ENCODE peak calls at places on chromosomes 7 and 10, in nine cellular contexts. J is foreskin keratinocyte, Q is AG04450, E is GM13977, Z is astrocyte of the cerebellum, K is endothelial cell, B is AG04449, R is mammary epithelial cell, P is HFFc6. A is an unnamed sample.

GRCh38 chr7:139687980-139688632 is 89.7 kb downstream of the HIPK2 start:
- DNase-seq in J (no peak), Q (no peak), E (no peak), Z (no peak), K (no peak), B (no peak), R (peak), P (no peak), A (no peak)

GRCh38 chr7:19107392-19108147 is 9.9 kb downstream of the TWIST1 start:
- DNase-seq in J (no peak), Q (no peak), E (no peak), Z (no peak), K (peak), B (no peak), R (peak), P (peak), A (no peak)

GRCh38 chr7:22147113-22147512 is 201.4 kb upstream of the CDCA7L start:
- DNase-seq in J (no peak), Q (no peak), E (peak), Z (no peak), K (no peak), B (no peak), R (no peak), P (no peak), A (no peak)

GRCh38 chr10:91162050-91162494 is 58.4 kb upstream of the PCGF5 start:
- DNase-seq in J (no peak), Q (no peak), E (no peak), Z (no peak), K (no peak), B (no peak), R (no peak), P (peak), A (no peak)

GRCh38 chr7:23469150-23469960 is 936 bp downstream of the IGF2BP3 start:
- DNase-seq in J (no peak), Q (no peak), E (peak), Z (no peak), K (peak), B (no peak), R (peak), P (no peak), A (peak)

GRCh38 chr7:111987115-111987826 is 218.9 kb downstream of the DOCK4 start:
- DNase-seq in J (no peak), Q (no peak), E (no peak), Z (peak), K (no peak), B (no peak), R (peak), P (peak), A (no peak)

GRCh38 chr7:109456116-109456515 is 886.4 kb downstream of the DNAJB9 start:
- DNase-seq in J (no peak), Q (no peak), E (no peak), Z (no peak), K (no peak), B (no peak), R (no peak), P (no peak), A (no peak)

GRCh38 chr7:5383314-5384098 is 40.1 kb downstream of the TNRC18 start:
- DNase-seq in J (no peak), Q (no peak), E (no peak), Z (no peak), K (no peak), B (no peak), R (no peak), P (no peak), A (no peak)

GRCh38 chr10:87960230-87960629 is 96.8 kb downstream of the PTEN start:
- DNase-seq in J (no peak), Q (no peak), E (no peak), Z (peak), K (no peak), B (no peak), R (no peak), P (no peak), A (no peak)

GRCh38 chr7:16028103-16028502 is 341.6 kb upstream of the MEOX2 start:
- DNase-seq in J (peak), Q (peak), E (no peak), Z (peak), K (no peak), B (no peak), R (peak), P (peak), A (no peak)

GRCh38 chr7:20284398-20285143 is 46.1 kb upstream of the ITGB8 start:
- DNase-seq in J (no peak), Q (no peak), E (no peak), Z (no peak), K (no peak), B (no peak), R (peak), P (no peak), A (no peak)

GRCh38 chr7:143728333-143728862 is 29.1 kb downstream of the CTAGE6 start:
- DNase-seq in J (no peak), Q (no peak), E (no peak), Z (no peak), K (no peak), B (no peak), R (no peak), P (no peak), A (no peak)

GRCh38 chr10:2212196-2212719 is 474.9 kb upstream of the ADARB2 start:
- DNase-seq in J (no peak), Q (no peak), E (no peak), Z (no peak), K (no peak), B (no peak), R (no peak), P (no peak), A (no peak)

GRCh38 chr10:130412317-130412716 is 276.1 kb downstream of the GLRX3 start:
- DNase-seq in J (no peak), Q (no peak), E (no peak), Z (no peak), K (no peak), B (no peak), R (no peak), P (no peak), A (no peak)

GRCh38 chr10:35612385-35613106 is 7.4 kb downstream of the GJD4 start:
- DNase-seq in J (no peak), Q (no peak), E (no peak), Z (no peak), K (no peak), B (no peak), R (no peak), P (no peak), A (no peak)

GRCh38 chr10:35613597-35614226 is 8.6 kb downstream of the GJD4 start:
- DNase-seq in J (no peak), Q (no peak), E (no peak), Z (no peak), K (no peak), B (no peak), R (no peak), P (peak), A (no peak)

GRCh38 chr10:35611750-35612149 is 6.6 kb downstream of the GJD4 start:
- DNase-seq in J (no peak), Q (no peak), E (no peak), Z (no peak), K (no peak), B (no peak), R (no peak), P (no peak), A (no peak)

GRCh38 chr10:35614312-35614711 is 9.2 kb downstream of the GJD4 start:
- DNase-seq in J (no peak), Q (no peak), E (no peak), Z (no peak), K (no peak), B (no peak), R (no peak), P (no peak), A (no peak)

GRCh38 chr10:35613107-35613440 is 7.9 kb downstream of the GJD4 start:
- DNase-seq in J (no peak), Q (no peak), E (no peak), Z (no peak), K (no peak), B (no peak), R (no peak), P (no peak), A (no peak)
- TF ChIP-seq CTCF in J (no peak), Q (no peak), E (no peak), Z (no peak), K (no peak), B (no peak), R (no peak), P (no peak), A (no peak)

GRCh38 chr10:96044686-96045085 is 1.3 kb downstream of the CCNJ start:
- DNase-seq in J (no peak), Q (no peak), E (peak), Z (no peak), K (no peak), B (peak), R (peak), P (peak), A (no peak)

GRCh38 chr10:96043895-96044580 is 655 bp downstream of the CCNJ start:
- DNase-seq in J (peak), Q (no peak), E (peak), Z (no peak), K (peak), B (no peak), R (peak), P (peak), A (peak)

GRCh38 chr10:96046546-96046945 is 3.2 kb downstream of the CCNJ start:
- DNase-seq in J (no peak), Q (no peak), E (no peak), Z (no peak), K (no peak), B (no peak), R (no peak), P (no peak), A (no peak)

GRCh38 chr10:96041146-96041545 is 2.2 kb upstream of the CCNJ start:
- DNase-seq in J (no peak), Q (no peak), E (no peak), Z (no peak), K (no peak), B (no peak), R (no peak), P (no peak), A (no peak)

GRCh38 chr10:96043157-96043894 is at the start of gene CCNJ:
- DNase-seq in J (peak), Q (peak), E (peak), Z (peak), K (peak), B (peak), R (peak), P (peak), A (peak)
- TF ChIP-seq CTCF in J (peak), Q (no peak), E (peak), Z (no peak), K (no peak), B (no peak), R (no peak), P (peak), A (no peak)

GRCh38 chr10:488081-488932 is 201.2 kb downstream of the DIP2C start:
- DNase-seq in J (no peak), Q (no peak), E (no peak), Z (no peak), K (no peak), B (no peak), R (no peak), P (no peak), A (peak)

GRCh38 chr10:485776-486572 is 203.5 kb downstream of the DIP2C start:
- DNase-seq in J (no peak), Q (no peak), E (no peak), Z (no peak), K (no peak), B (no peak), R (no peak), P (no peak), A (peak)

GRCh38 chr10:484441-484924 is 205.0 kb downstream of the DIP2C start:
- DNase-seq in J (no peak), Q (no peak), E (no peak), Z (peak), K (no peak), B (no peak), R (no peak), P (no peak), A (peak)

GRCh38 chr10:484925-485661 is 204.4 kb downstream of the DIP2C start:
- DNase-seq in J (no peak), Q (no peak), E (no peak), Z (no peak), K (no peak), B (no peak), R (peak), P (no peak), A (peak)

DNA sequence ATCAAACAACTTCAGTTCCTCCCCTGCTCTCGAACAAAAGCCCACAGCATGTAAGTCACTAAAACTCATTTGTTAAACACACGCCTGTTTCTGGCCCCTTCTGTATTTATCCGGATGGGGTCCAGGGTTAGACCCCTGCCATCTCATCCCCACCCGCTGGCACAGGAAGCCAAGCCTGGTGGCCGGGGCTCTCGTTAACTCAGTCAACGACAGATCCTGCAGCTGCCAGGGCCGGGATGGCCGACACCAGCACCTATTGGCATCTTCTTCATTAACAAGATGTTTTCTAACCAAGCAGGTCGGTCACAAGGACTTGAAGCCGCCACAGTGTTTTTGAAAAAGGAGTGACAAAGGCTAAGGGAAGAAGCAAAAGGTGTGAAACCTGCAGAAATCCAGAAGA is 202.8 kb downstream of the DIP2C start:
- DNase-seq in J (no peak), Q (no peak), E (no peak), Z (no peak), K (no peak), B (no peak), R (no peak), P (no peak), A (peak)
- TF ChIP-seq CTCF in J (no peak), Q (no peak), E (no peak), Z (no peak), K (no peak), B (no peak), R (no peak), P (no peak), A (no peak)

DNA sequence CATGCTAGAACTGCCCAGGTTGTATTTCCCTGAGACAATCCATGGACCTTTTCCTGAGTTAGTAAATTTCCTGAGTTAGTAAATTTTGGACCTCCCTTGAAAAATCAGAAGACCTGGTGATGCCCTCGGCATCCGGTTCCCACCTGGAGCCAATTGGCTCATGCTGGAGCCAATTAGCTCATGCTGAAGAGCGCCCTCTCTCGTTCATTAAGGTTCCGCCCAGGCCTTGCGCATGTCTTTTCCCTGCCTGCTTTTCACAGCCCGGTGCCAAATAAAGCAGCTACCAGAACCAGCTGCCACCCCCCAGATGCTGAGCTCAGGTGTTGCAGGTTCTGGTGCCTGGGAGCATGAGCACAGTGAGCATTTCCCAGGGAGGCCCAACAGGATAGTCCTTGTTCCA is 96.2 kb downstream of the APBB1IP start:
- DNase-seq in J (no peak), Q (no peak), E (no peak), Z (no peak), K (no peak), B (no peak), R (no peak), P (no peak), A (no peak)
- TF ChIP-seq CTCF in J (no peak), Q (no peak), E (peak), Z (no peak), K (peak), B (no peak), R (no peak), P (peak), A (no peak)

DNA sequence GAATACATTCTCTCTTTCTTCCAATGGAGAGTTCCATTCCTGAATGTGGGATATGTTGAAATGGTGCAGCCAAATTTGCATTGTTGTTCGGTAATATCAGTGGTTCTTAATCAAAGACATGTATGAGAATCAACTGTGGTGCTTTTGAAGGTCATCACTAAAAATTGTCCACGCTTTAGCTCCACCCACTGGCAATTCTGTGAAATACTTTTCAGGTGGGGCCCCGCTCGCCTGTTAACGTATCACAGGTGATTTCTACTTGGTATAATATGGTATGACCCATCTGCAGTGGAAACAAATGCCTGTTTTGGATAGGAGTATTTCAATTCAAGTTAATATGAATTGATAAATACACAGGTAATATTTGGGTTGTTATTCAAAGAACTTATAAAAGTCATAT is 178.4 kb downstream of the NSUN6 start:
- DNase-seq in J (no peak), Q (no peak), E (no peak), Z (no peak), K (no peak), B (no peak), R (no peak), P (no peak), A (no peak)
- TF ChIP-seq CTCF in J (peak), Q (no peak), E (peak), Z (no peak), K (no peak), B (no peak), R (no peak), P (peak), A (no peak)

GRCh38 chr10:114485695-114486400 is 81.5 kb upstream of the AFAP1L2 start:
- DNase-seq in J (no peak), Q (no peak), E (no peak), Z (no peak), K (no peak), B (no peak), R (no peak), P (no peak), A (no peak)

GRCh38 chr10:114483575-114483974 is 79.3 kb upstream of the AFAP1L2 start:
- DNase-seq in J (no peak), Q (no peak), E (no peak), Z (no peak), K (no peak), B (no peak), R (no peak), P (no peak), A (no peak)

GRCh38 chr10:114487815-114488536 is 83.7 kb upstream of the AFAP1L2 start:
- DNase-seq in J (peak), Q (no peak), E (no peak), Z (peak), K (no peak), B (no peak), R (peak), P (peak), A (no peak)

GRCh38 chr10:114489521-114490310 is 85.4 kb upstream of the AFAP1L2 start:
- DNase-seq in J (no peak), Q (no peak), E (no peak), Z (no peak), K (peak), B (no peak), R (no peak), P (no peak), A (no peak)

GRCh38 chr10:114486938-114487814 is 82.9 kb upstream of the AFAP1L2 start:
- DNase-seq in J (peak), Q (peak), E (no peak), Z (no peak), K (no peak), B (no peak), R (peak), P (no peak), A (no peak)
- TF ChIP-seq CTCF in J (peak), Q (no peak), E (no peak), Z (no peak), K (no peak), B (no peak), R (peak), P (peak), A (no peak)

DNA sequence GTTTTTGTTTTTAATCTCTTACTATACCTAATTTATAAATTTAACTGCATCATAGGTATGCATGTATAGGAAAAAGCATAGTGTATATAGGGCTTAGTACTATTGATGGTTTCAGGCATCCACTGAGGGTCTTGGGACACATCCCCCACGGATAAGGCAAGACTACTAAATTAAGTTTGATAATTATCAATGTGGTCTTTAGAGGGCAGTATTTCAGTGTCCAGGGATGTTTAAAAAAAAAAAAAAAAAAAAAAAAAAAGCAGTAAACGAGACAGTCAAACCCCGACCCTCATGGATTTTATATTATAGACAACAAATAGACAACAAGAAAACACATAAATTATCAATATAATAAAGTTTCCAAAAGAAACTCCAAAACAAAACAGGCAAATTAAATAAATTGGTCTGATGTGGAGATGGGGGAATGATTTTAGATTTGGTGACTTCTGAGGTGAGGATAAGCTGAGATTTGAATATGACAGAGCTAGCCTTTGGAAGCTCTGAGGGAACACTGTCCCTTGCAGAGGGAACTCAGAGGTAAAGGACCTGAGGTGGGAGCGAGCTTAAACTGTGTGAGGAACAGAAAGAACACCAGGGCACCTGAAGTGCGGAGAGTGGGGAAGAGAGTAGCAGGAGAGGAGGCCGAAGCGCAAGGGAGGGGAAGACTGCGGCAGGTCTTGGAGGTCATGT is 14.8 kb downstream of the ACSM6 start:
- DNase-seq in J (no peak), Q (no peak), E (no peak), Z (no peak), K (no peak), B (no peak), R (no peak), P (no peak), A (no peak)
- TF ChIP-seq CTCF in J (peak), Q (peak), E (no peak), Z (peak), K (peak), B (peak), R (peak), P (peak), A (no peak)

DNA sequence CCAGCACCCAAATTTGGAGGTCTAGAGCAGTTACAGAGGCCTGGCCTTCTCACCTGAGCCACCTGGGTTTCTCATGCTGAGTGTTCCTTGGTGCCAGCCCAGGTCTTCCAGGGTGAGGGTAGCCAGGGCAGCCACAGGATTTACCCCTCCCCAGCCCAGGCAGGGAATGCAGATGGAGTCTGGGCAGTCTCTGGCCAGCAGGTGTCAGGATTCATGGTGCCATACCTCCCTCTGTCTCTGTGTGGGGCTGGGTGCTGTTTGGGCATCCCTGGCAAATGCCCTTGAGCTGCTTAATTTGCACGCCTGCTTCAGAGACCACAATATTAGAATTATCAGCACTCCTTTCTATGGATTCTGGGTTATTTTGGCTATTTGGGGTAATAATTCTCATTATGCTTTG is 246.7 kb downstream of the GFRA1 start:
- DNase-seq in J (no peak), Q (no peak), E (no peak), Z (no peak), K (no peak), B (no peak), R (no peak), P (no peak), A (no peak)
- TF ChIP-seq CTCF in J (no peak), Q (no peak), E (no peak), Z (peak), K (no peak), B (no peak), R (no peak), P (peak), A (no peak)

DNA sequence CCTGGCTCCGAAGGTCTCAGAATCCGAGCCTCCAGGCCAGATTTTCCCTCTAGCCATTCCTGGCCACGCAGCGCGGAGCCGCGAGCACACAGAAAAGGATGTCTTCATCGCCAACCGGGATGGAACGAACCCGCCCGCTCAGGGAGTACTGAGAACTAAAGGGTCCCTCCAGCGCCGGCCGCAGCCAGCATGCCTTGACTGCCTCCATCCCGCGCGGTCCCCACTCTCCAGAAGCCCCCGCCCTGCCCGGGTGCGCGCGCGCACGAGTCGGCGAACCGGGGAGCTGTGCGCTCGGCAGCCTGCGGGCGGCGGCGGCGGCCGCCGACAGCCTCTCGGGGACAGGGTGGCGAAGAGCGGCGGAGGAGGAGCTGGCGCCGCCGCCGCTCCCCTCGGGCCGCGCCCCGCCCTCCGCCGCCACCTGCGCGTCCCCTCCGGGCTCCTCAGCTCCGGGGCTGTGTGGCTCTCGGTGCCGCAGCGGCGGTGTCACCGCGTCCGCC is 640 bp upstream of the GALNT17 start:
- DNase-seq in J (no peak), Q (no peak), E (no peak), Z (peak), K (peak), B (no peak), R (peak), P (no peak), A (peak)
- TF ChIP-seq CTCF in J (no peak), Q (no peak), E (no peak), Z (no peak), K (no peak), B (no peak), R (no peak), P (no peak), A (no peak)